ENCODE peak calls at places on chromosomes 11 and 22, in seven cellular contexts. X is breast epithelium, V is stomach, Z is K562, C is HepG2, N is endothelial cell of umbilical vein, S is transverse colon. L is an unnamed sample.

GRCh38 chr11:117295438-117296137 is 4.4 kb downstream of the BACE1-AS start:
- DNase-seq in X (no peak), V (no peak), Z (no peak), C (no peak), N (no peak), S (no peak), L (no peak)

GRCh38 chr11:133988686-133989410 is 32.1 kb upstream of the IGSF9B start:
- DNase-seq in X (no peak), V (no peak), Z (no peak), C (no peak), N (no peak), S (no peak), L (no peak)

GRCh38 chr11:116144387-116144958 is 628.3 kb downstream of the BUD13 start:
- DNase-seq in X (no peak), V (no peak), Z (no peak), C (no peak), N (no peak), S (no peak), L (no peak)

GRCh38 chr22:35477911-35478582 is 62.6 kb upstream of the RASD2 start:
- DNase-seq in X (no peak), V (no peak), Z (peak; percentile 64), C (no peak), N (peak; percentile 80), S (peak; percentile 72), L (peak; percentile 94)

GRCh38 chr11:19800162-19800561 is 87.5 kb downstream of the NAV2 start:
- DNase-seq in X (no peak), V (no peak), Z (no peak), C (no peak), N (peak; percentile 36), S (no peak), L (no peak)

GRCh38 chr11:84212467-84213390 is 926.6 kb upstream of the CCDC90B start:
- DNase-seq in X (no peak), V (no peak), Z (no peak), C (peak; percentile 27), N (no peak), S (no peak), L (no peak)

GRCh38 chr11:35083181-35084061 is 55.5 kb upstream of the CD44 start:
- DNase-seq in X (peak; percentile 72), V (peak; percentile 40), Z (no peak), C (no peak), N (no peak), S (peak; percentile 61), L (peak; percentile 43)

GRCh38 chr22:44898236-44898635 is 111.6 kb downstream of the PHF21B start:
- DNase-seq in X (no peak), V (peak; percentile 15), Z (no peak), C (no peak), N (no peak), S (peak; percentile 1), L (no peak)

GRCh38 chr11:14687456-14687855 is 43.9 kb downstream of the PDE3B start:
- DNase-seq in X (no peak), V (no peak), Z (no peak), C (no peak), N (no peak), S (no peak), L (no peak)

GRCh38 chr11:129917231-129917630 is 21.9 kb upstream of the NFRKB start:
- DNase-seq in X (no peak), V (no peak), Z (no peak), C (no peak), N (no peak), S (no peak), L (no peak)

GRCh38 chr11:133931449-133932060 is 25.2 kb downstream of the IGSF9B start:
- DNase-seq in X (no peak), V (no peak), Z (no peak), C (no peak), N (no peak), S (no peak), L (no peak)

GRCh38 chr11:17352925-17353227 is 1.3 kb downstream of the NCR3LG1 start:
- DNase-seq in X (no peak), V (peak; percentile 54), Z (peak; percentile 62), C (peak; percentile 35), N (no peak), S (peak; percentile 71), L (peak; percentile 36)

GRCh38 chr11:129163714-129164164 is 28.4 kb downstream of the ARHGAP32 start:
- DNase-seq in X (no peak), V (no peak), Z (no peak), C (no peak), N (no peak), S (no peak), L (no peak)

GRCh38 chr11:62547691-62548281 is 1.2 kb upstream of the AHNAK start:
- DNase-seq in X (peak; percentile 89), V (peak; percentile 51), Z (no peak), C (peak; percentile 81), N (peak; percentile 37), S (no peak), L (peak; percentile 92)

GRCh38 chr11:62548545-62549335 is 2.1 kb upstream of the AHNAK start:
- DNase-seq in X (no peak), V (peak; percentile 82), Z (peak; percentile 43), C (peak; percentile 78), N (peak; percentile 69), S (peak; percentile 68), L (peak; percentile 83)

GRCh38 chr11:62546244-62546936 is at the start of gene AHNAK:
- DNase-seq in X (peak; percentile 89), V (peak; percentile 87), Z (peak; percentile 82), C (no peak), N (peak; percentile 56), S (peak; percentile 92), L (peak; percentile 92)

GRCh38 chr11:62545437-62546243 is 966 bp downstream of the AHNAK start:
- DNase-seq in X (peak; percentile 90), V (peak; percentile 89), Z (peak; percentile 89), C (peak; percentile 86), N (peak; percentile 88), S (peak; percentile 93), L (peak; percentile 92)

GRCh38 chr11:62546937-62547625 is 475 bp upstream of the AHNAK start:
- DNase-seq in X (peak; percentile 60), V (no peak), Z (no peak), C (no peak), N (peak; percentile 56), S (peak; percentile 54), L (peak; percentile 28)
- H3K27ac ChIP-seq in X (peak overlapping the region; percentile 99), V (peak overlapping the region; percentile 99), Z (no peak overlapping the region), C (peak overlapping the region; percentile 96), N (no peak overlapping the region), S (peak overlapping the region; percentile 100), L (peak overlapping the region; percentile 97)

DNA sequence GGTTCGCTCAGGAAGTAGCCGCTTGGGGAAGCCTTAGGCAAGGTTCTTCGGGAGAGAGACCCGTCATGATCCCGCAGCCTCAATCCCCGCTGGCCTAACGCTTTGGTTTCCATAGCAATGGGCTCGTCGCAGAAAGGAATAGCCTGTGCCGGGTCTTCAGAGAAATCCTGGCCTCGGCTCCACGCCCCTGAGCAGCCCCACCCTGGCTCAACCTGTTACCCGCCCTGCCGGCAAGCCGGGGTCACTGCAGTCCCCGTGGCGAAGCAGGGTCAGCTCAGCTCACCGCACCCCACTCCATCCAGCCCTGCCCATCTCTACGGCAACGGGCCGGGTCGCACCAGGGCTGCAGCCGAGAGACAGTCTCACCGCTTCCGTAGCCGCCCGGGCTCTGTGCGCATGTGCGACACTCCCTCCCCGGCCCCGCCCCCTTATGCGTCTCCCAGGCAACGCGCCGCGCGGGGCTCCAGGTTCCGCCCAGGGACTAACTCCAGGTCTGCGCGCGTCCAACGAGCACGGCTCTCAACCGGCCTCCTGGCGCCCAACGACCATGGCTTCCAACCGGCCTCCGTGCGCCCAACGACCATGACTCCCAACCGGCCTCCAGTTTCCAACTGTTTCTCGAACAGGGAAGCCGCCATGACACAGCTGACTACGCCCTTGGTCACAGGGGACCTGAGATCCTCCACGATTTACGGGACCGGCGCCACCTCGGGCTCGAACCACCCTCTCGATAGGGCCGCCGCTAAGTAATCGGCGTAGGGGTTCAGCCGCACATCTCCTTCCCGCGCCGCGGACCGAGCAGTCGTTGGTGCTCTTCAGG is at the start of gene DUSP18:
- DNase-seq in X (peak; percentile 89), V (peak; percentile 97), Z (peak; percentile 96), C (peak; percentile 83), N (peak; percentile 94), S (peak; percentile 98), L (peak; percentile 92)
- TF ChIP-seq POLR2A in X (no peak), V (no peak), Z (peak; percentile 79), C (no peak), N (peak; percentile 77), S (peak; percentile 75), L (peak; percentile 63)

GRCh38 chr11:33701831-33702230 is 1.2 kb upstream of the C11orf91 start:
- DNase-seq in X (peak; percentile 60), V (peak; percentile 39), Z (no peak), C (no peak), N (peak; percentile 96), S (no peak), L (no peak)
- TF ChIP-seq POLR2AphosphoS5 in X (peak; percentile 34), V (peak; percentile 10), Z (no peak), C (no peak), N (no peak), S (no peak), L (peak; percentile 29)

GRCh38 chr11:2041963-2042362 is 44.3 kb upstream of the H19 start:
- DNase-seq in X (no peak), V (no peak), Z (no peak), C (no peak), N (no peak), S (no peak), L (no peak)
- H3K27ac ChIP-seq in X (no peak overlapping the region), V (no peak overlapping the region), Z (no peak overlapping the region), C (no peak overlapping the region), N (no peak overlapping the region), S (no peak overlapping the region), L (no peak overlapping the region)

GRCh38 chr11:64376071-64376470 is 17.1 kb downstream of the RPS6KA4 start:
- DNase-seq in X (no peak), V (no peak), Z (no peak), C (no peak), N (no peak), S (no peak), L (no peak)

GRCh38 chr11:64373598-64373974 is 14.6 kb downstream of the RPS6KA4 start:
- DNase-seq in X (no peak), V (no peak), Z (no peak), C (no peak), N (no peak), S (no peak), L (no peak)

GRCh38 chr11:64372021-64372420 is 13.1 kb downstream of the RPS6KA4 start:
- DNase-seq in X (no peak), V (no peak), Z (no peak), C (no peak), N (no peak), S (no peak), L (no peak)

GRCh38 chr11:64371201-64371600 is 12.2 kb downstream of the RPS6KA4 start:
- DNase-seq in X (no peak), V (no peak), Z (no peak), C (no peak), N (no peak), S (no peak), L (no peak)

GRCh38 chr11:64372802-64373597 is 14.0 kb downstream of the RPS6KA4 start:
- DNase-seq in X (no peak), V (no peak), Z (peak; percentile 95), C (peak; percentile 51), N (no peak), S (no peak), L (no peak)
- TF ChIP-seq POLR2A in X (no peak), V (no peak), Z (peak; percentile 70), C (no peak), N (no peak), S (no peak), L (no peak)

L was measured in prostate gland.